ENCODE peak calls at places on chromosomes 6 and 20, in four cellular contexts. J is endothelial cell of umbilical vein; V is HCEC 1CT; K is naive thymus-derived CD4-positive, alpha-beta T cell. E is an unnamed sample.

GRCh38 chr6:56772737-56773184 is 130.1 kb upstream of the DST start:
- DNase-seq in J (peak), K (no peak), V (peak), E (no peak)

GRCh38 chr6:150418825-150419594 is 50.2 kb downstream of the IYD start:
- DNase-seq in K (peak), J (peak), V (peak), E (peak)

GRCh38 chr6:33724281-33725023 is 13.0 kb upstream of the UQCC2 start:
- DNase-seq in V (no peak), J (no peak), K (peak), E (no peak)

GRCh38 chr6:137717074-137718073 is 149.7 kb upstream of the TNFAIP3 start:
- DNase-seq in J (no peak), K (peak), V (no peak), E (no peak)

GRCh38 chr20:9068232-9068781 is 580 bp upstream of the PLCB4 start:
- DNase-seq in V (peak), J (peak), K (no peak), E (no peak)

GRCh38 chr6:9710574-9710973 is 704.3 kb downstream of the TFAP2A start:
- DNase-seq in V (peak), J (no peak), K (no peak), E (no peak)

GRCh38 chr6:43123691-43124314 is 47.3 kb upstream of the SRF start:
- DNase-seq in V (no peak), J (no peak), K (no peak), E (no peak)

GRCh38 chr6:52394251-52394666 is 25.9 kb upstream of the EFHC1 start:
- DNase-seq in K (peak), J (no peak), V (no peak), E (no peak)

GRCh38 chr20:50144362-50144761 is 9.2 kb downstream of the PEDS1 start:
- DNase-seq in J (peak), K (no peak), V (peak), E (peak)

GRCh38 chr20:34089655-34090324 is 22.3 kb downstream of the EIF2S2 start:
- DNase-seq in K (no peak), J (no peak), V (no peak), E (no peak)

GRCh38 chr6:29705389-29706231 is 17.6 kb upstream of the HLA-F start:
- DNase-seq in K (peak), V (peak), J (peak), E (no peak)

GRCh38 chr6:28742668-28743270 is 181.0 kb downstream of the TRIM27 start:
- DNase-seq in K (no peak), J (peak), V (peak), E (no peak)

GRCh38 chr6:21908117-21908848 is 314.7 kb downstream of the SOX4 start:
- DNase-seq in V (no peak), J (no peak), K (no peak), E (no peak)

GRCh38 chr6:25699649-25700048 is 47.6 kb downstream of the SCGN start:
- DNase-seq in J (no peak), K (no peak), V (no peak), E (no peak)

GRCh38 chr6:32152414-32153251 is 894 bp upstream of the PRRT1 start:
- DNase-seq in K (no peak), V (peak), J (peak), E (no peak)

GRCh38 chr6:63663882-63664281 is 28.3 kb downstream of the PHF3 start:
- DNase-seq in K (no peak), J (no peak), V (no peak), E (no peak)

GRCh38 chr6:121694389-121695185 is 259.1 kb downstream of the GJA1 start:
- DNase-seq in J (peak), K (no peak), V (peak), E (no peak)

GRCh38 chr6:39882567-39882953 is 51.7 kb downstream of the MOCS1 start:
- DNase-seq in V (peak), J (peak), K (no peak), E (peak)

GRCh38 chr6:166619912-166620311 is 7.1 kb downstream of the RPS6KA2 start:
- DNase-seq in J (peak), K (no peak), V (peak), E (no peak)

GRCh38 chr20:1108437-1108920 is 9.9 kb upstream of the PSMF1 start:
- DNase-seq in V (peak), J (peak), K (peak), E (no peak)

GRCh38 chr6:17045581-17046322 is 56.1 kb upstream of the STMND1 start:
- DNase-seq in V (peak), J (peak), K (no peak), E (no peak)

GRCh38 chr6:22447191-22447590 is 122.2 kb upstream of the HDGFL1 start:
- DNase-seq in V (no peak), K (no peak), J (peak), E (no peak)

E was measured in pulmonary artery endothelial cell.